ENCODE peak calls at places on chromosomes 4 and X, in seven cellular contexts. One of them, this sample, is unnamed.
A peak's percentile ranks its signal among the peaks of the same experiment; 100 is the strongest.

GRCh38 chrX:137855490-137855889 is 289.6 kb downstream of the ZIC3 start:
- DNase-seq in body of pancreas: no peak
- DNase-seq in heart left ventricle: no peak
- DNase-seq in upper lobe of right lung: no peak
- DNase-seq in heart right ventricle: no peak
- DNase-seq in neural progenitor cell: no peak
- DNase-seq in transverse colon: no peak
- DNase-seq in this sample: no peak

GRCh38 chrX:26203556-26203955 is 11.3 kb downstream of the MAGEB6 start:
- DNase-seq in body of pancreas: no peak
- DNase-seq in heart left ventricle: no peak
- DNase-seq in upper lobe of right lung: no peak
- DNase-seq in heart right ventricle: no peak
- DNase-seq in neural progenitor cell: no peak
- DNase-seq in transverse colon: no peak
- DNase-seq in this sample: no peak

GRCh38 chr4:1012031-1012739 is 759 bp downstream of the FGFRL1 start:
- DNase-seq in body of pancreas: peak; percentile 56
- DNase-seq in heart left ventricle: no peak
- DNase-seq in upper lobe of right lung: peak; percentile 81
- DNase-seq in heart right ventricle: peak; percentile 38
- DNase-seq in neural progenitor cell: peak; percentile 77
- DNase-seq in transverse colon: peak; percentile 67
- DNase-seq in this sample: peak; percentile 82

GRCh38 chr4:1683903-1684755 is at the start of gene FAM53A:
- DNase-seq in body of pancreas: peak; percentile 94
- DNase-seq in heart left ventricle: peak; percentile 96
- DNase-seq in upper lobe of right lung: peak; percentile 97
- DNase-seq in heart right ventricle: peak; percentile 96
- DNase-seq in neural progenitor cell: peak; percentile 96
- DNase-seq in transverse colon: peak; percentile 96
- DNase-seq in this sample: peak; percentile 94

GRCh38 chrX:150527108-150527507 is 41.3 kb upstream of the MTM1 start:
- DNase-seq in body of pancreas: no peak
- DNase-seq in heart left ventricle: no peak
- DNase-seq in upper lobe of right lung: no peak
- DNase-seq in heart right ventricle: no peak
- DNase-seq in neural progenitor cell: no peak
- DNase-seq in transverse colon: no peak
- DNase-seq in this sample: no peak

GRCh38 chr4:184860018-184860530 is 34.3 kb upstream of the ACSL1 start:
- DNase-seq in body of pancreas: no peak
- DNase-seq in heart left ventricle: no peak
- DNase-seq in upper lobe of right lung: no peak
- DNase-seq in heart right ventricle: no peak
- DNase-seq in neural progenitor cell: no peak
- DNase-seq in transverse colon: no peak
- DNase-seq in this sample: no peak

GRCh38 chr4:88812976-88813375 is 115.3 kb upstream of the NAP1L5 start:
- DNase-seq in body of pancreas: no peak
- DNase-seq in heart left ventricle: no peak
- DNase-seq in upper lobe of right lung: no peak
- DNase-seq in heart right ventricle: no peak
- DNase-seq in neural progenitor cell: no peak
- DNase-seq in transverse colon: no peak
- DNase-seq in this sample: no peak

GRCh38 chrX:42151808-42152207 is 228.5 kb upstream of the CASK start:
- DNase-seq in body of pancreas: no peak
- DNase-seq in heart left ventricle: no peak
- DNase-seq in upper lobe of right lung: no peak
- DNase-seq in heart right ventricle: no peak
- DNase-seq in neural progenitor cell: no peak
- DNase-seq in transverse colon: no peak
- DNase-seq in this sample: no peak

GRCh38 chr4:113958766-113959540 is 20.5 kb downstream of the ARSJ start:
- DNase-seq in body of pancreas: no peak
- DNase-seq in heart left ventricle: no peak
- DNase-seq in upper lobe of right lung: no peak
- DNase-seq in heart right ventricle: no peak
- DNase-seq in neural progenitor cell: no peak
- DNase-seq in transverse colon: no peak
- DNase-seq in this sample: no peak

GRCh38 chrX:3010532-3010931 is 4.2 kb downstream of the ARSH start:
- DNase-seq in body of pancreas: no peak
- DNase-seq in heart left ventricle: no peak
- DNase-seq in upper lobe of right lung: no peak
- DNase-seq in heart right ventricle: no peak
- DNase-seq in neural progenitor cell: no peak
- DNase-seq in transverse colon: no peak
- DNase-seq in this sample: no peak

DNA sequence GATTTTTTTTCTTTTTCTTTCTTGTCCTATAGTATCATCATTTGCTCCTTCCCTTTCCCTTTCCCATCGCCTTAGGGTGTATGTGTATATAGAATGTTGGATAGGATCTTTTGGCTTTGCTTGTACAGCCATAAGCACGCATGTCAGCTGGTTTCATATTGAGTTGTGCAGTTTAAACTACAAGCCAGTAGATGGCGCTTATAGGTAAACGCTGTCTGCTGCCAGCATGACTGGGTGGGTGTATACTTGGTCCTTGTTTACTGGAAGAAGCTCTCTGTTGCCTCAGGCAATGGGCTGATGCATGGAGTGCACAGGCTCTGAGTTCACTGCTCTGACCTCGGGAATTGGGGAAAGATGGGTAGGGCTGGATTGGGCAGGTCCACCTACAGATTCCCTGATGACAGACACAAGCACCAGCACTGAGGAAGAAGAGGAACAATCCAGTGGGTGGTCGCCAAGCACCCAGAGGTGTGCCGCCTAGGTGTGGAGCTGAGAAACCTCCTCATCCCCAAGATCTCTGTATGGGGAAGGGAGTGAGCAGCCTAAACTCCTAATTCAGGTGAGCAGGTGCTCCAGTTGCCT is 831.5 kb downstream of the STIM2 start:
- DNase-seq in body of pancreas: peak; percentile 13
- DNase-seq in heart left ventricle: no peak
- DNase-seq in upper lobe of right lung: no peak
- DNase-seq in heart right ventricle: no peak
- DNase-seq in neural progenitor cell: peak; percentile 40
- DNase-seq in transverse colon: no peak
- DNase-seq in this sample: no peak
- TF ChIP-seq CTCF in body of pancreas: peak; percentile 32
- TF ChIP-seq CTCF in heart left ventricle: no peak
- TF ChIP-seq CTCF in upper lobe of right lung: peak; percentile 49
- TF ChIP-seq CTCF in heart right ventricle: peak; percentile 51
- TF ChIP-seq CTCF in neural progenitor cell: peak; percentile 71
- TF ChIP-seq CTCF in transverse colon: no peak
- TF ChIP-seq CTCF in this sample: peak; percentile 36

GRCh38 chrX:40072246-40072645 is 25.5 kb downstream of the BCOR start:
- DNase-seq in body of pancreas: no peak
- DNase-seq in heart left ventricle: no peak
- DNase-seq in upper lobe of right lung: no peak
- DNase-seq in heart right ventricle: no peak
- DNase-seq in neural progenitor cell: no peak
- DNase-seq in transverse colon: no peak
- DNase-seq in this sample: no peak

GRCh38 chrX:40076750-40077149 is 21.0 kb downstream of the BCOR start:
- DNase-seq in body of pancreas: no peak
- DNase-seq in heart left ventricle: no peak
- DNase-seq in upper lobe of right lung: no peak
- DNase-seq in heart right ventricle: no peak
- DNase-seq in neural progenitor cell: no peak
- DNase-seq in transverse colon: no peak
- DNase-seq in this sample: no peak

GRCh38 chrX:40074080-40074958 is 23.4 kb downstream of the BCOR start:
- DNase-seq in body of pancreas: no peak
- DNase-seq in heart left ventricle: no peak
- DNase-seq in upper lobe of right lung: no peak
- DNase-seq in heart right ventricle: no peak
- DNase-seq in neural progenitor cell: no peak
- DNase-seq in transverse colon: no peak
- DNase-seq in this sample: no peak

GRCh38 chrX:40074959-40075332 is 22.8 kb downstream of the BCOR start:
- DNase-seq in body of pancreas: no peak
- DNase-seq in heart left ventricle: no peak
- DNase-seq in upper lobe of right lung: no peak
- DNase-seq in heart right ventricle: no peak
- DNase-seq in neural progenitor cell: no peak
- DNase-seq in transverse colon: no peak
- DNase-seq in this sample: no peak

GRCh38 chrX:40073439-40074054 is 24.2 kb downstream of the BCOR start:
- DNase-seq in body of pancreas: no peak
- DNase-seq in heart left ventricle: no peak
- DNase-seq in upper lobe of right lung: no peak
- DNase-seq in heart right ventricle: no peak
- DNase-seq in neural progenitor cell: no peak
- DNase-seq in transverse colon: no peak
- DNase-seq in this sample: no peak
- H3K36me3 ChIP-seq in body of pancreas: no peaks in the 10 kb centered on the region
- H3K36me3 ChIP-seq in heart left ventricle: peaks cover 54% of the 10 kb centered on the region
- H3K36me3 ChIP-seq in upper lobe of right lung: peaks cover 52% of the 10 kb centered on the region
- H3K36me3 ChIP-seq in heart right ventricle: peaks cover 3% of the 10 kb centered on the region
- H3K36me3 ChIP-seq in neural progenitor cell: no peaks in the 10 kb centered on the region
- H3K36me3 ChIP-seq in transverse colon: no peaks in the 10 kb centered on the region
- H3K36me3 ChIP-seq in this sample: no peaks in the 10 kb centered on the region

DNA sequence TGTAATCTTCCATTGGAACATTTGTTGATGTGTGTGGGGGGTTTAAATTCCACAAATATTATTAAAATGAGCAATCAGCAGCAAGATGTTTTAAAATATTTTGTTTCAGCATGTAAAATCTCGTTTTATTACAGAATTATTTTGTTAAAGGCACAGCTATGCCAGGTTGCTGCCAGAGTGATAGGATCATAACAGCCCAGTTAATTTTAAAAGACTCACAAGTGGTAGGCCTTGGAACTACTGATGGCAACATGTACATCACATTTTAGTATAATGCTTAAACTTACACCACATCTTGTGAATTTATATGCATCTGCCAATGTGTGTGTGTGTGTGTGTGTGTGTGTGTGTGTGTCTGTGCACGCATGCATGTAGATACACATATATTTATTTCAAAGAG is 97.8 kb upstream of the SPRY1 start:
- DNase-seq in body of pancreas: no peak
- DNase-seq in heart left ventricle: no peak
- DNase-seq in upper lobe of right lung: no peak
- DNase-seq in heart right ventricle: no peak
- DNase-seq in neural progenitor cell: no peak
- DNase-seq in transverse colon: no peak
- DNase-seq in this sample: no peak
- H3K4me1 ChIP-seq in body of pancreas: no peaks in the 10 kb centered on the region
- H3K4me1 ChIP-seq in heart left ventricle: no peaks in the 10 kb centered on the region
- H3K4me1 ChIP-seq in upper lobe of right lung: no peaks in the 10 kb centered on the region
- H3K4me1 ChIP-seq in heart right ventricle: peaks cover 13% of the 10 kb centered on the region
- H3K4me1 ChIP-seq in neural progenitor cell: peaks cover 42% of the 10 kb centered on the region
- H3K4me1 ChIP-seq in transverse colon: no peaks in the 10 kb centered on the region
- H3K4me1 ChIP-seq in this sample: no peaks in the 10 kb centered on the region

GRCh38 chr4:41934813-41935651 is at the start of gene TMEM33:
- DNase-seq in body of pancreas: peak; percentile 88
- DNase-seq in heart left ventricle: peak; percentile 88
- DNase-seq in upper lobe of right lung: peak; percentile 92
- DNase-seq in heart right ventricle: peak; percentile 81
- DNase-seq in neural progenitor cell: peak; percentile 85
- DNase-seq in transverse colon: peak; percentile 90
- DNase-seq in this sample: peak; percentile 87
- TF ChIP-seq CTCF in body of pancreas: no peak
- TF ChIP-seq CTCF in heart left ventricle: no peak
- TF ChIP-seq CTCF in upper lobe of right lung: no peak
- TF ChIP-seq CTCF in heart right ventricle: peak; percentile 20
- TF ChIP-seq CTCF in neural progenitor cell: peak; percentile 15
- TF ChIP-seq CTCF in transverse colon: peak; percentile 35
- TF ChIP-seq CTCF in this sample: no peak

GRCh38 chr4:122329876-122330595 is 48.8 kb upstream of the ADAD1 start:
- DNase-seq in body of pancreas: no peak
- DNase-seq in heart left ventricle: no peak
- DNase-seq in upper lobe of right lung: no peak
- DNase-seq in heart right ventricle: no peak
- DNase-seq in neural progenitor cell: no peak
- DNase-seq in transverse colon: no peak
- DNase-seq in this sample: no peak
- H3K36me3 ChIP-seq in body of pancreas: peaks cover 4% of the 10 kb centered on the region
- H3K36me3 ChIP-seq in heart left ventricle: peaks cover 92% of the 10 kb centered on the region
- H3K36me3 ChIP-seq in upper lobe of right lung: peaks cover 72% of the 10 kb centered on the region
- H3K36me3 ChIP-seq in heart right ventricle: peaks cover 19% of the 10 kb centered on the region
- H3K36me3 ChIP-seq in neural progenitor cell: peaks cover 2% of the 10 kb centered on the region
- H3K36me3 ChIP-seq in transverse colon: peaks cover 77% of the 10 kb centered on the region
- H3K36me3 ChIP-seq in this sample: no peaks in the 10 kb centered on the region

DNA sequence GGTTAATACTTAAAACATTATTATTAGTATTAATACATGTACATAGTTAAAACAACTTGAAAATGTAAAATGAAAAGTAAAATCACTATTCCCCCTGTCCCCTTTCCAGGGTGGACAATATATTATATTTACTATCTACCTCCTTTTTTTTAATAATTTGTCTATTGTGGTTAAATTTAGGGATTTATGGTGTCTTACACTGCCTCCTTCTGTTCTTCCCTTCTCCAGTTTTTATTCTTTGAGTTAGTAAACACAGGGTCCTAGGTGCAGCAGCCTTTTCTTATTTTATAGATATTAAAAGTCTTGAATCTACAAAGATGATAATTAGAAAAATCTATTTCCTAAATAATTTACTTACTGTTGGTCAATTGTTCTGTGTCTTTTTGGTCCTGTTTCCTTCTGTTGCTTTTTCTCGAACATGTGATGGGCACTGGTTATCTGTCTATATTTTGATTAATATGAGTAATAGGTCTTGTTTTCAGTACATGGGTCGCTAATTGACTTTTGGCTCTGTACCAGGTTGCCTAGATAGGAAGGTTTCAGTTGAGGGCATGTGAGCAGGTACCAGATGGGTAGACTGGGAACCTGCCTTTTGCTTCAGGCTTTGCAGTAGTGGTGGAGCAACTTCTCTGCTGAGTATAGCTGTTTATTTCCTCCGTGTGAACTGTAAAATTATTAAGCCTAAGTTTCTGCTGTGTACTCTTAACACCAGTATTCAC is 1.1 kb downstream of the NUDT9 start:
- DNase-seq in body of pancreas: peak; percentile 63
- DNase-seq in heart left ventricle: no peak
- DNase-seq in upper lobe of right lung: no peak
- DNase-seq in heart right ventricle: no peak
- DNase-seq in neural progenitor cell: no peak
- DNase-seq in transverse colon: no peak
- DNase-seq in this sample: no peak
- H3K4me1 ChIP-seq in body of pancreas: peaks cover 85% of the 10 kb centered on the region
- H3K4me1 ChIP-seq in heart left ventricle: no peaks in the 10 kb centered on the region
- H3K4me1 ChIP-seq in upper lobe of right lung: peaks cover 30% of the 10 kb centered on the region
- H3K4me1 ChIP-seq in heart right ventricle: peaks cover 30% of the 10 kb centered on the region
- H3K4me1 ChIP-seq in neural progenitor cell: peaks cover 20% of the 10 kb centered on the region
- H3K4me1 ChIP-seq in transverse colon: peaks cover 25% of the 10 kb centered on the region
- H3K4me1 ChIP-seq in this sample: peaks cover 32% of the 10 kb centered on the region

DNA sequence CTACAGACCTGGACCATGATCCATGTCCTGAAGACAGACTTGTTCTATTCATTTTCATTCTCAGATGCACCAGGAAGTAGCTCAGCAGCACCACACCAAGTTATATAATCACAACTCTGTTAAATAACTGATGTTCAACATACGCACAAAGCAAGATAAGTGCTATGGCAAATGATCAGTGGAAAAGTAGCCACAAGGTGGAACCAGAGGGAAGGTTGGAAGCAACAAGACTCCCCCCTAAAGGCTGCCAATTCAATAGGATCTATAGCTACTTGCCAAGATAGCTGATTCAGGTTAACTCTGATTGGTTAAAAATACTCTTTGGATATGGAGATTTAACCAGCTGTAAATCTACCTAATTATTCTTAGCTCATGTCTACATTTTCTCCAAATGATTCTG is 23.7 kb upstream of the FAM47B start:
- DNase-seq in body of pancreas: peak; percentile 4
- DNase-seq in heart left ventricle: no peak
- DNase-seq in upper lobe of right lung: no peak
- DNase-seq in heart right ventricle: no peak
- DNase-seq in neural progenitor cell: peak; percentile 74
- DNase-seq in transverse colon: no peak
- DNase-seq in this sample: peak; percentile 1
- TF ChIP-seq CTCF in body of pancreas: peak; percentile 15
- TF ChIP-seq CTCF in heart left ventricle: no peak
- TF ChIP-seq CTCF in upper lobe of right lung: peak; percentile 23
- TF ChIP-seq CTCF in heart right ventricle: peak; percentile 49
- TF ChIP-seq CTCF in neural progenitor cell: peak; percentile 69
- TF ChIP-seq CTCF in transverse colon: no peak
- TF ChIP-seq CTCF in this sample: no peak

This sample was measured in mucosa of descending colon.